ENCODE peak calls at places on chromosomes 13 and 19, in four cellular contexts. A is left cardiac atrium, J is fibroblast of lung, H is globus pallidus. W is an unnamed sample.

GRCh38 chr19:18100710-18101109 is 3.1 kb downstream of the MAST3 start:
- DNase-seq in A (no peak), J (no peak), H (no peak), W (no peak)

GRCh38 chr13:27079421-27079958 is 92.1 kb downstream of the USP12 start:
- DNase-seq in A (no peak), J (peak; percentile 39), H (no peak), W (no peak)

GRCh38 chr19:21765151-21765550 is 2.2 kb downstream of the ZNF100 start:
- DNase-seq in A (no peak), J (no peak), H (no peak), W (no peak)

GRCh38 chr13:113238542-113238941 is 29.1 kb downstream of the CUL4A start:
- DNase-seq in A (no peak), J (no peak), H (no peak), W (no peak)

GRCh38 chr13:47875206-47875605 is 125.9 kb downstream of the SUCLA2 start:
- DNase-seq in A (no peak), J (no peak), H (no peak), W (no peak)

GRCh38 chr19:15120135-15121026 is 13.2 kb downstream of the SYDE1 start:
- DNase-seq in A (no peak), J (no peak), H (no peak), W (no peak)

GRCh38 chr13:34364633-34365032 is 546.7 kb downstream of the RFC3 start:
- DNase-seq in A (no peak), J (no peak), H (no peak), W (no peak)

GRCh38 chr13:85985791-85986190 is 186.6 kb upstream of the SLITRK6 start:
- DNase-seq in A (no peak), J (peak; percentile 66), H (no peak), W (no peak)

GRCh38 chr19:12090807-12091206 is 26.3 kb downstream of the ZNF844 start:
- DNase-seq in A (peak; percentile 68), J (peak; percentile 69), H (peak; percentile 67), W (peak; percentile 30)

GRCh38 chr19:35143818-35144217 is 763 bp downstream of the FXYD7 start:
- DNase-seq in A (no peak), J (no peak), H (no peak), W (no peak)

GRCh38 chr13:29861694-29862110 is 11.3 kb upstream of the UBL3 start:
- DNase-seq in A (no peak), J (peak; percentile 50), H (no peak), W (no peak)